ENCODE peak calls at places on chromosome 15, in seven cellular contexts. One of them, this sample, is unnamed.

GRCh38 chr15:78209646-78210348 is 24.6 kb downstream of the ACSBG1 start:
- DNase-seq in Peyer's patch: peak
- DNase-seq in neural progenitor cell: no peak
- DNase-seq in GM23338: no peak
- DNase-seq in RWPE1: no peak
- DNase-seq in IMR-90: no peak
- DNase-seq in AG04450: no peak
- DNase-seq in this sample: no peak

GRCh38 chr15:65334586-65335231 is 30.2 kb downstream of the RNU5B-1 start:
- DNase-seq in Peyer's patch: no peak
- DNase-seq in neural progenitor cell: peak
- DNase-seq in GM23338: peak
- DNase-seq in RWPE1: no peak
- DNase-seq in IMR-90: no peak
- DNase-seq in AG04450: no peak
- DNase-seq in this sample: no peak

GRCh38 chr15:51341366-51342248 is at the start of gene GLDN:
- DNase-seq in Peyer's patch: no peak
- DNase-seq in neural progenitor cell: peak
- DNase-seq in GM23338: peak
- DNase-seq in RWPE1: no peak
- DNase-seq in IMR-90: peak
- DNase-seq in AG04450: no peak
- DNase-seq in this sample: peak

GRCh38 chr15:91104111-91104510 is 4.1 kb downstream of the SV2B start:
- DNase-seq in Peyer's patch: peak
- DNase-seq in neural progenitor cell: no peak
- DNase-seq in GM23338: no peak
- DNase-seq in RWPE1: no peak
- DNase-seq in IMR-90: no peak
- DNase-seq in AG04450: no peak
- DNase-seq in this sample: peak

GRCh38 chr15:48371550-48371949 is 40.3 kb downstream of the DUT start:
- DNase-seq in Peyer's patch: no peak
- DNase-seq in neural progenitor cell: no peak
- DNase-seq in GM23338: no peak
- DNase-seq in RWPE1: no peak
- DNase-seq in IMR-90: no peak
- DNase-seq in AG04450: no peak
- DNase-seq in this sample: no peak

GRCh38 chr15:79113831-79114230 is 23.3 kb upstream of the RASGRF1 start:
- DNase-seq in Peyer's patch: no peak
- DNase-seq in neural progenitor cell: no peak
- DNase-seq in GM23338: no peak
- DNase-seq in RWPE1: no peak
- DNase-seq in IMR-90: no peak
- DNase-seq in AG04450: no peak
- DNase-seq in this sample: no peak

GRCh38 chr15:51401872-51402517 is 60.5 kb downstream of the GLDN start:
- DNase-seq in Peyer's patch: peak
- DNase-seq in neural progenitor cell: peak
- DNase-seq in GM23338: peak
- DNase-seq in RWPE1: peak
- DNase-seq in IMR-90: peak
- DNase-seq in AG04450: no peak
- DNase-seq in this sample: no peak

GRCh38 chr15:69653846-69654245 is 201.2 kb downstream of the RPLP1 start:
- DNase-seq in Peyer's patch: no peak
- DNase-seq in neural progenitor cell: no peak
- DNase-seq in GM23338: no peak
- DNase-seq in RWPE1: no peak
- DNase-seq in IMR-90: no peak
- DNase-seq in AG04450: no peak
- DNase-seq in this sample: no peak

GRCh38 chr15:29473621-29474105 is 204.0 kb upstream of the NSMCE3 start:
- DNase-seq in Peyer's patch: no peak
- DNase-seq in neural progenitor cell: no peak
- DNase-seq in GM23338: no peak
- DNase-seq in RWPE1: no peak
- DNase-seq in IMR-90: no peak
- DNase-seq in AG04450: no peak
- DNase-seq in this sample: no peak

GRCh38 chr15:22778796-22779195 is 7.6 kb upstream of the NIPA1 start:
- DNase-seq in Peyer's patch: no peak
- DNase-seq in neural progenitor cell: no peak
- DNase-seq in GM23338: no peak
- DNase-seq in RWPE1: no peak
- DNase-seq in IMR-90: no peak
- DNase-seq in AG04450: no peak
- DNase-seq in this sample: no peak

GRCh38 chr15:56351957-56352506 is 13.2 kb upstream of the TEX9 start:
- DNase-seq in Peyer's patch: no peak
- DNase-seq in neural progenitor cell: no peak
- DNase-seq in GM23338: no peak
- DNase-seq in RWPE1: no peak
- DNase-seq in IMR-90: no peak
- DNase-seq in AG04450: no peak
- DNase-seq in this sample: no peak

GRCh38 chr15:39497759-39498565 is 82.9 kb upstream of the THBS1 start:
- DNase-seq in Peyer's patch: no peak
- DNase-seq in neural progenitor cell: no peak
- DNase-seq in GM23338: no peak
- DNase-seq in RWPE1: no peak
- DNase-seq in IMR-90: no peak
- DNase-seq in AG04450: no peak
- DNase-seq in this sample: no peak

GRCh38 chr15:66171891-66172290 is 81.7 kb downstream of the MEGF11 start:
- DNase-seq in Peyer's patch: no peak
- DNase-seq in neural progenitor cell: no peak
- DNase-seq in GM23338: no peak
- DNase-seq in RWPE1: no peak
- DNase-seq in IMR-90: no peak
- DNase-seq in AG04450: no peak
- DNase-seq in this sample: no peak

GRCh38 chr15:32908135-32908801 is 190.5 kb downstream of the GREM1 start:
- DNase-seq in Peyer's patch: peak
- DNase-seq in neural progenitor cell: no peak
- DNase-seq in GM23338: no peak
- DNase-seq in RWPE1: no peak
- DNase-seq in IMR-90: peak
- DNase-seq in AG04450: peak
- DNase-seq in this sample: no peak

GRCh38 chr15:31024979-31025378 is 33.6 kb upstream of the MTMR10 start:
- DNase-seq in Peyer's patch: no peak
- DNase-seq in neural progenitor cell: no peak
- DNase-seq in GM23338: no peak
- DNase-seq in RWPE1: no peak
- DNase-seq in IMR-90: peak
- DNase-seq in AG04450: no peak
- DNase-seq in this sample: no peak

GRCh38 chr15:76330281-76330680 is 6.3 kb upstream of the ISL2 start:
- DNase-seq in Peyer's patch: peak
- DNase-seq in neural progenitor cell: peak
- DNase-seq in GM23338: peak
- DNase-seq in RWPE1: peak
- DNase-seq in IMR-90: peak
- DNase-seq in AG04450: no peak
- DNase-seq in this sample: no peak

GRCh38 chr15:31300981-31301686 is 25.5 kb upstream of the KLF13 start:
- DNase-seq in Peyer's patch: peak
- DNase-seq in neural progenitor cell: no peak
- DNase-seq in GM23338: no peak
- DNase-seq in RWPE1: no peak
- DNase-seq in IMR-90: no peak
- DNase-seq in AG04450: no peak
- DNase-seq in this sample: no peak

GRCh38 chr15:97235285-97235985 is 725.1 kb upstream of the ARRDC4 start:
- DNase-seq in Peyer's patch: peak
- DNase-seq in neural progenitor cell: peak
- DNase-seq in GM23338: peak
- DNase-seq in RWPE1: peak
- DNase-seq in IMR-90: peak
- DNase-seq in AG04450: no peak
- DNase-seq in this sample: peak

GRCh38 chr15:49621327-49622210 is 721 bp downstream of the DTWD1 start:
- DNase-seq in Peyer's patch: no peak
- DNase-seq in neural progenitor cell: no peak
- DNase-seq in GM23338: peak
- DNase-seq in RWPE1: no peak
- DNase-seq in IMR-90: no peak
- DNase-seq in AG04450: no peak
- DNase-seq in this sample: no peak

GRCh38 chr15:91593081-91593480 is 260.4 kb upstream of the SLCO3A1 start:
- DNase-seq in Peyer's patch: no peak
- DNase-seq in neural progenitor cell: no peak
- DNase-seq in GM23338: no peak
- DNase-seq in RWPE1: no peak
- DNase-seq in IMR-90: peak
- DNase-seq in AG04450: no peak
- DNase-seq in this sample: no peak

GRCh38 chr15:64842986-64843561 is 1.4 kb downstream of the PLEKHO2 start:
- DNase-seq in Peyer's patch: peak
- DNase-seq in neural progenitor cell: no peak
- DNase-seq in GM23338: no peak
- DNase-seq in RWPE1: no peak
- DNase-seq in IMR-90: peak
- DNase-seq in AG04450: no peak
- DNase-seq in this sample: peak

GRCh38 chr15:47720555-47720954 is 3.2 kb downstream of the SEMA6D start:
- DNase-seq in Peyer's patch: no peak
- DNase-seq in neural progenitor cell: peak
- DNase-seq in GM23338: no peak
- DNase-seq in RWPE1: no peak
- DNase-seq in IMR-90: peak
- DNase-seq in AG04450: no peak
- DNase-seq in this sample: no peak

GRCh38 chr15:22922003-22922402 is 58.2 kb downstream of the CYFIP1 start:
- DNase-seq in Peyer's patch: no peak
- DNase-seq in neural progenitor cell: no peak
- DNase-seq in GM23338: no peak
- DNase-seq in RWPE1: no peak
- DNase-seq in IMR-90: no peak
- DNase-seq in AG04450: no peak
- DNase-seq in this sample: no peak

GRCh38 chr15:72599855-72600464 is 54.5 kb upstream of the GOLGA6B start:
- DNase-seq in Peyer's patch: peak
- DNase-seq in neural progenitor cell: peak
- DNase-seq in GM23338: peak
- DNase-seq in RWPE1: peak
- DNase-seq in IMR-90: peak
- DNase-seq in AG04450: peak
- DNase-seq in this sample: no peak

GRCh38 chr15:44099671-44100070 is 95.4 kb downstream of the FRMD5 start:
- DNase-seq in Peyer's patch: no peak
- DNase-seq in neural progenitor cell: no peak
- DNase-seq in GM23338: no peak
- DNase-seq in RWPE1: no peak
- DNase-seq in IMR-90: peak
- DNase-seq in AG04450: no peak
- DNase-seq in this sample: no peak

GRCh38 chr15:57606048-57606447 is 14.3 kb downstream of the MYZAP start:
- DNase-seq in Peyer's patch: no peak
- DNase-seq in neural progenitor cell: no peak
- DNase-seq in GM23338: no peak
- DNase-seq in RWPE1: no peak
- DNase-seq in IMR-90: no peak
- DNase-seq in AG04450: no peak
- DNase-seq in this sample: no peak
- H3K27ac ChIP-seq in Peyer's patch: no peak
- H3K27ac ChIP-seq in neural progenitor cell: no peak
- H3K27ac ChIP-seq in GM23338: no peak
- H3K27ac ChIP-seq in RWPE1: no peak
- H3K27ac ChIP-seq in IMR-90: no peak
- H3K27ac ChIP-seq in AG04450: no peak
- H3K27ac ChIP-seq in this sample: no peak

DNA sequence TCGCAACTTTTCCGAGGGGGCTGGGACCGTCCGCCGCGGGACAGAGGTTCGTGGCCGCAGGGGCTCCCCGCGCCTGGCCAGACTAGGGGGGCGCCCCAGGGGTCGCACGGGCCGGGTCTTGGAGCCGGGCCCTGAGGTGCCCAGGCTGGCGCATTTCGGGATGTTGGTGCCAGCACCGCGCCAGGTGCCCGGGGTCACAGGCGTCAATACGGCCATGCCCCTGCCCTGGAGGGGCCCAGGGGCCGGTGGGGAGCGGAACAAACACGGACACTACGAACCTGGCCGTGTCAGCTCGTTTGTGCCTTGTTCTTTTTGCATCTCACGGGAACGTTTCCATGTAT is 366 bp downstream of the TM6SF1 start:
- DNase-seq in Peyer's patch: no peak
- DNase-seq in neural progenitor cell: no peak
- DNase-seq in GM23338: no peak
- DNase-seq in RWPE1: no peak
- DNase-seq in IMR-90: no peak
- DNase-seq in AG04450: no peak
- DNase-seq in this sample: no peak
- H3K27ac ChIP-seq in Peyer's patch: peak
- H3K27ac ChIP-seq in neural progenitor cell: no peak
- H3K27ac ChIP-seq in GM23338: no peak
- H3K27ac ChIP-seq in RWPE1: no peak
- H3K27ac ChIP-seq in IMR-90: no peak
- H3K27ac ChIP-seq in AG04450: no peak
- H3K27ac ChIP-seq in this sample: peak

DNA sequence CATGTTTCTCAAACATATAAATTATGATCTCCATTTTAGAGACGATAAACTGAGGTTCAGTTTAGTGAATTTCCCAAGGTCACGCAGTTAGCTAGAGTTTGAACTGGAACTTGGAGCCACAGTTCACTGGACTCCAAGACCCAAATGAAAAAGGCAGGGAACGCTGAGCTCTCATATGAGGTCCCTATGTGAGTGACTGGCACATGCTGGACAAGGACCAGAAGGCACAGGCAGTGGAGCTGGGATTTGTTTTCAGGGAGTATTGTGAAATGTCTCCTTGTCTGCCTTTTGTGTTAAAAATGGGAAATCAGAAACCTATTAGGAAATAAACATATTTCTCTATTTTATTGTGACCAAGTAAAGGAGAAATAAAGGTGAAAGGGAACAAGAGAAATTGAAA is 63.5 kb downstream of the MESD start:
- DNase-seq in Peyer's patch: no peak
- DNase-seq in neural progenitor cell: no peak
- DNase-seq in GM23338: no peak
- DNase-seq in RWPE1: no peak
- DNase-seq in IMR-90: no peak
- DNase-seq in AG04450: no peak
- DNase-seq in this sample: no peak
- H3K27ac ChIP-seq in Peyer's patch: no peak
- H3K27ac ChIP-seq in neural progenitor cell: no peak
- H3K27ac ChIP-seq in GM23338: no peak
- H3K27ac ChIP-seq in RWPE1: no peak
- H3K27ac ChIP-seq in IMR-90: no peak
- H3K27ac ChIP-seq in AG04450: no peak
- H3K27ac ChIP-seq in this sample: no peak

DNA sequence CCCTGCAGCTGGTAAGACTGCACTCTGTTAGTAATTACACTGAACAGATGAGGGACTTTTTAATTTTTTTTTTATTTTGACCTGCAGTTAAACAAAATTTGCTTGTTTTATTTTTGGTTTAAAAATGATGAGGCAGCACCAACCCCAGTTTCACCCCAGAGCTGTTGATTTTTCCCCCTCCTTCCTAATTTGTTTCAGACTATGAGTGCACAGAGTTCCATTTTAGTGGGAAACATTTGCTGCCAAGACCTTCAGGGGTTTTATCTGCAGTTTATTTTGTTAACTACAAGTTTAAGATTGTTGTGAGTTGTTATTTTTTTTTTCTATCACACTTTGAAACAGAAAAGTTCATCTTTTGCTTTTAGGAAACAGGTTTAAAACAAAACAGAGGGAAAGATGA is 455.9 kb upstream of the NR2F2 start:
- DNase-seq in Peyer's patch: no peak
- DNase-seq in neural progenitor cell: no peak
- DNase-seq in GM23338: no peak
- DNase-seq in RWPE1: no peak
- DNase-seq in IMR-90: no peak
- DNase-seq in AG04450: no peak
- DNase-seq in this sample: no peak
- H3K27ac ChIP-seq in Peyer's patch: no peak
- H3K27ac ChIP-seq in neural progenitor cell: no peak
- H3K27ac ChIP-seq in GM23338: no peak
- H3K27ac ChIP-seq in RWPE1: no peak
- H3K27ac ChIP-seq in IMR-90: no peak
- H3K27ac ChIP-seq in AG04450: no peak
- H3K27ac ChIP-seq in this sample: no peak